ENCODE peak calls at places on chromosomes 4 and X, in four cellular contexts. Q is body of pancreas, B is K562, R is uterus. A is an unnamed sample.
A peak's percentile ranks its signal among the peaks of the same experiment; 100 is the strongest.

GRCh38 chr4:106587558-106587957 is 219.0 kb upstream of the GIMD1 start:
- DNase-seq in R (no peak), Q (no peak), B (no peak), A (no peak)

GRCh38 chrX:114959729-114960128 is 57.7 kb downstream of the IL13RA2 start:
- DNase-seq in B (no peak), Q (no peak), R (no peak), A (no peak)

GRCh38 chr4:28229092-28229491 is 1368.5 kb downstream of the STIM2 start:
- DNase-seq in Q (no peak), R (no peak), B (no peak), A (no peak)

GRCh38 chr4:10117424-10118354 is 1.1 kb upstream of the WDR1 start:
- DNase-seq in B (no peak), R (peak; percentile 44), Q (peak; percentile 51), A (no peak)

GRCh38 chrX:81202413-81202794 is 502 bp downstream of the SH3BGRL start:
- DNase-seq in R (no peak), Q (no peak), B (no peak), A (no peak)

GRCh38 chr4:76011700-76012387 is 4.5 kb upstream of the CXCL9 start:
- DNase-seq in Q (peak; percentile 30), R (no peak), B (no peak), A (no peak)

GRCh38 chr4:115145393-115146160 is 32.2 kb upstream of the NDST4 start:
- DNase-seq in R (no peak), B (no peak), Q (peak; percentile 61), A (no peak)

GRCh38 chr4:60663769-60664168 is 536.4 kb upstream of the ADGRL3 start:
- DNase-seq in B (no peak), R (no peak), Q (no peak), A (no peak)

GRCh38 chr4:186725422-186726149 is 1.9 kb upstream of the FAT1 start:
- DNase-seq in R (peak; percentile 72), B (peak; percentile 59), Q (peak; percentile 82), A (peak; percentile 33)

GRCh38 chrX:38811515-38812239 is 10.4 kb downstream of the MID1IP1 start:
- DNase-seq in Q (no peak), B (no peak), R (no peak), A (no peak)

GRCh38 chr4:158812543-158812942 is 43.7 kb downstream of the FNIP2 start:
- DNase-seq in Q (no peak), B (no peak), R (no peak), A (no peak)
- TF ChIP-seq POLR2A in Q (no peak), B (no peak), R (no peak), A (no peak)

DNA sequence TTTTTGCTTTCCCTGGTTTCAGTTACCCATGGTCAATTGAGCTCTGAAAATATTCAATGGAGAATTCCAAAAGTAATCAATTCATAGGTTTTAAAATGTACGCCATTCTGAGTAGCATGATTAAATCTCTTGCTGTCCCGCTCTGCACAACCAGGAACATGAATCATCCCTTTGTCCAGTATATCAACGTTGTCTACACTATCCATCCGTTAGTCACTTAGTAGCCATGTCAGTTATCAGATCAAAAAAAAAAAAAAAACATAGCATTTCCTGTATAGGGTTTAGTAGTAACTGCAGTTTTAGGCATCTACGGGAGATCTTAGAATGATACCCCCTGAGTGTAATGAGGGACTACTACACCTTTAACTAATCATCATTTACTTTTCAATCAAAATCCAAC is 15.1 kb downstream of the LAMP2 start:
- DNase-seq in B (no peak), Q (no peak), R (no peak), A (no peak)
- TF ChIP-seq POLR2A in B (no peak), Q (no peak), R (no peak), A (no peak)

GRCh38 chr4:212438-213174 is 88.3 kb downstream of the ZNF718 start:
- DNase-seq in Q (peak; percentile 85), B (peak; percentile 27), R (peak; percentile 75), A (no peak)
- TF ChIP-seq POLR2A in Q (peak; percentile 40), B (peak; percentile 34), R (peak; percentile 42), A (no peak)

GRCh38 chr4:1684756-1685603 is 867 bp upstream of the FAM53A start:
- DNase-seq in R (peak; percentile 24), Q (peak; percentile 12), B (no peak), A (no peak)
- TF ChIP-seq POLR2A in R (no peak), Q (no peak), B (no peak), A (no peak)

DNA sequence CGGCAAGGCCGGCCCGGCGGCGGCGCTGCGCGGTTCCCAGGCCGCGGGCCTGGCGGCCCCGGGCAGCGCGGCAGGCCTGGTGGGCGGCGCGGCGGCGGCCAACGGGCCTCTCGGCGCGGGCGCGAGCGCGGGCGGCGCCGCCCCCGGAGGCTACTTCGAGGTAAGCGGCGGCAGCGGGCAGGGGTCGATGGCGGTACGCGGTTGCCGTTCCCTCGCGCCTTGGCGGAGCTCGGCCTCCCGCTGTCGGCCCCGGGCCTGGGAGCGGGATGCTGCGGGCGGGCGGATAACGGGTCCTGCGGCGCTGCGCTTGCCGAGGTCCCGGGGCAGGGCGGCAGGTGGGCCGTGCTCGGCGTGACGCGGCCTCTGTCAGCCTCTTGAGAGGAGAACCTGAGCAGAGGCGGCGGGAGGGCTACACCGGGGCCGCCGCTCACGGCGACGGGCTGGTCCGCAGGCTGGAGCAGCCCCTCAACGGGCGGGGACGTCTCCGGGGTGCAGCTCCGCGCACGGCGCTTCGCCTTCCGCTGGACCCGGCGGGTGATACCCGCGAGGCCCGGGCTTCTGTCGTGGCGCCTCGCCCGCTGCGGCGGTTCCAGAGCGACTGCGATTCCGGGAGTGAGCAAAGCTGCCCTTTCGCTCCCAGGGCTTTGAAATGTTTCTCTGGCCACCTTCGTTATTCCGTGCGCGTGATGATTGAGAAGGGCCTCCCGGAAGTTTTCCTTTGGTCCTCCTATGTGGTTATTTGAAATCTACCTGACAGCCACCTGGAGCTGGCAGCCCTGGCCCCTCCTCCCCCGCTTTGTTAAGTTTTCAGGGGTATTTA is 774 bp downstream of the FAM193A start:
- DNase-seq in Q (peak; percentile 44), R (peak; percentile 47), B (peak; percentile 25), A (peak; percentile 6)
- TF ChIP-seq POLR2A in Q (no peak), R (peak; percentile 29), B (no peak), A (peak; percentile 12)

GRCh38 chrX:129654652-129655546 is at the start of gene APLN:
- DNase-seq in B (peak; percentile 26), R (peak; percentile 55), Q (peak; percentile 14), A (no peak)
- TF ChIP-seq POLR2A in B (no peak), R (no peak), Q (no peak), A (no peak)

GRCh38 chrX:17859609-17860178 is 1.4 kb downstream of the RAI2 start:
- DNase-seq in Q (peak; percentile 55), R (no peak), B (no peak), A (no peak)

GRCh38 chrX:17861496-17862011 is 456 bp upstream of the RAI2 start:
- DNase-seq in R (no peak), B (no peak), Q (no peak), A (no peak)

GRCh38 chrX:17860179-17860780 is 818 bp downstream of the RAI2 start:
- DNase-seq in R (peak; percentile 34), Q (no peak), B (no peak), A (no peak)

DNA sequence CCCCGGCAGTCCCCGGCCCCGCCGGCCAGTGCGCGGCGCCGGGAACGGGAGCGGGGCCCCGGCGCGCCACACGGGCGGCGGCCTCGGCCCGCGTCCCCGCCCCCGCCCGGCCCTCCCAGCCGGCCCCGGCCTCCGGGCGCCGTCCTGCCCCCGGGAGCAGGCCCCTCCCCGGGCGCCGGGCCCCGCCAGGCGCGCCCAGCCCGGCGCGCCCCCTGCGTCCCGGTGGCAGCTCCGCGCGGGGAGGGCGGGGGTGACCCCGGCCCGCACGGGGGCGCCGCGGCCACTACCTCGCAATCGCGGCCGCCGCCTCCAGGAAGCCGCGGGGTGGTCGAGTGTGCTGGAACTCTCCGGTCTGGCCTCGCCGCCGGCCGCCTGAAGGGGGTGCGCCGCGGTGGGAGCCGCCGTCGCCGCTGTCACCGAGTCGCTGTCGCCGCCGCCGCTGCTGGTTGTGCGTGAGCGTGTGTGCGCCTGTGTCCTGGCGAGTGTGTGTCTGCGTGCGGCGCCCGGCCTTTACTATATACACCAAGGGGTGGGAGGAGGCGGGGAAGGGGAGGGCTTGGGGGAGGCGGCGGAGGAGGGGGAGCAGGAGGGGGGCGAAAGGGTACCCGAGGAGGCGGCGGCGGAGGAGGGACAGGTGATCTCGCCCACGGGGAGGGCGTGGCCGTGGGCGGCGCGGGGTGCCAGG is at the start of gene RAI2:
- DNase-seq in B (peak; percentile 57), R (peak; percentile 45), Q (peak; percentile 52), A (no peak)
- TF ChIP-seq POLR2A in B (no peak), R (peak; percentile 61), Q (peak; percentile 27), A (no peak)

GRCh38 chr4:95606739-95607138 is 58.0 kb upstream of the UNC5C start:
- DNase-seq in B (no peak), R (no peak), Q (no peak), A (no peak)
- TF ChIP-seq POLR2A in B (no peak), R (no peak), Q (no peak), A (no peak)

A was measured in H54.